ENCODE peak calls at places on chromosomes 16 and 17, in six cellular contexts. G is T-helper 9 cell; N is stimulated activated CD4-positive, alpha-beta T cell treated with anti-CD3 and anti-CD28 coated beads, Interleukin-15, amount 100 ng/mL, for 1 hour; O is HTR-8/SVneo; K is CD8-positive, alpha-beta T cell; Y is stimulated activated CD8-positive, alpha-beta memory T cell treated with anti-CD3 and anti-CD28 coated beads, Interleukin-2, amount 100 ng/mL, for 48 hours. V is an unnamed sample.

GRCh38 chr17:79950306-79950705 is 85.4 kb downstream of the TBC1D16 start:
- DNase-seq in G (no peak), N (no peak), K (no peak), Y (no peak), O (no peak), V (no peak)

GRCh38 chr17:58332720-58333395 is 4.3 kb upstream of the TSPOAP1 start:
- DNase-seq in O (no peak), K (no peak), G (no peak), Y (peak), N (no peak), V (no peak)

GRCh38 chr17:8713315-8713714 is 31.3 kb downstream of the CCDC42 start:
- DNase-seq in Y (no peak), O (no peak), G (no peak), N (no peak), K (no peak), V (no peak)

GRCh38 chr16:48113471-48113870 is 42.3 kb downstream of the ABCC12 start:
- DNase-seq in N (no peak), O (no peak), G (no peak), Y (no peak), K (no peak), V (no peak)

GRCh38 chr17:48046296-48046695 is 1.9 kb upstream of the NFE2L1 start:
- DNase-seq in O (no peak), K (no peak), N (no peak), G (no peak), Y (no peak), V (no peak)

GRCh38 chr17:50950002-50950877 is 84.1 kb upstream of the TOB1 start:
- DNase-seq in G (peak), K (peak), N (peak), O (peak), Y (peak), V (peak)

GRCh38 chr16:31365131-31365865 is 10.3 kb downstream of the ITGAX start:
- DNase-seq in N (no peak), G (no peak), O (no peak), K (no peak), Y (no peak), V (no peak)

GRCh38 chr17:1490643-1491405 is 1.7 kb downstream of the MYO1C start:
- DNase-seq in Y (peak), G (peak), N (peak), O (peak), K (peak), V (peak)

GRCh38 chr17:16428098-16428882 is 12.9 kb downstream of the TRPV2 start:
- DNase-seq in Y (no peak), G (no peak), K (peak), N (no peak), O (peak), V (peak)

GRCh38 chr17:49835472-49835871 is 12.4 kb downstream of the TAC4 start:
- DNase-seq in O (no peak), Y (no peak), G (no peak), N (no peak), K (no peak), V (no peak)

GRCh38 chr16:13839577-13839976 is 80.4 kb upstream of the ERCC4 start:
- DNase-seq in O (no peak), Y (no peak), G (no peak), N (no peak), K (no peak), V (no peak)

GRCh38 chr17:78341559-78342437 is 18.1 kb downstream of the SOCS3 start:
- DNase-seq in N (no peak), G (no peak), O (no peak), Y (no peak), K (no peak), V (no peak)

GRCh38 chr17:78974635-78975591 is 4.8 kb downstream of the LGALS3BP start:
- DNase-seq in K (no peak), Y (no peak), G (no peak), N (no peak), O (no peak), V (peak)

GRCh38 chr17:19327039-19327776 is 35.3 kb downstream of the B9D1 start:
- DNase-seq in O (peak), K (no peak), N (no peak), Y (no peak), G (no peak), V (no peak)

GRCh38 chr17:16349461-16349860 is 3.8 kb downstream of the CENPV start:
- DNase-seq in N (no peak), K (peak), Y (no peak), G (no peak), O (no peak), V (no peak)

GRCh38 chr16:54009464-54010176 is 277.0 kb downstream of the IRX3 start:
- DNase-seq in O (no peak), K (no peak), Y (no peak), G (no peak), N (no peak), V (no peak)

GRCh38 chr16:49701867-49702494 is 153.9 kb downstream of the ZNF423 start:
- DNase-seq in Y (no peak), G (no peak), K (no peak), N (no peak), O (no peak), V (no peak)

GRCh38 chr17:21390294-21390693 is 14.1 kb downstream of the KCNJ12 start:
- DNase-seq in N (no peak), G (no peak), K (no peak), O (no peak), Y (no peak), V (no peak)

GRCh38 chr17:80891096-80892018 is 100.3 kb upstream of the CHMP6 start:
- DNase-seq in G (peak), Y (peak), N (peak), O (peak), K (peak), V (peak)

GRCh38 chr16:16127469-16128116 is 95.7 kb downstream of the ABCC6 start:
- DNase-seq in K (peak), G (peak), N (peak), O (peak), Y (peak), V (peak)

GRCh38 chr16:53083123-53083522 is 28.3 kb downstream of the CHD9 start:
- DNase-seq in N (no peak), K (no peak), O (no peak), Y (no peak), G (no peak), V (no peak)

V was measured in RKO.